ENCODE peak calls at places on chromosomes 13 and 19, in ten cellular contexts. T is activated gamma-delta T cell treated with Interleukin-2 at 50 U/mL for 16 hours, I is heart right ventricle, C is AG08396, Y is non-pigmented ciliary epithelial cell, D is substantia nigra, U is bronchial epithelial cell, P is neural progenitor cell, F is germinal center, Z is hippocampal formation. G is an unnamed sample.

GRCh38 chr13:43388282-43389034 is 365.1 kb downstream of the DNAJC15 start:
- DNase-seq in F (no peak), Z (no peak), I (no peak), U (peak; percentile 90), P (no peak), Y (no peak), T (no peak), C (no peak), D (no peak), G (peak; percentile 21)

GRCh38 chr19:8366961-8367326 is 3.0 kb downstream of the ANGPTL4 start:
- DNase-seq in U (no peak), Y (no peak), I (no peak), D (no peak), P (no peak), F (no peak), Z (peak; percentile 55), C (no peak), T (no peak), G (no peak)

GRCh38 chr19:5472303-5472702 is 17.1 kb downstream of the ZNRF4 start:
- DNase-seq in C (no peak), I (no peak), T (no peak), D (no peak), Z (no peak), Y (no peak), F (no peak), U (peak; percentile 33), P (no peak), G (no peak)

GRCh38 chr19:49436381-49437017 is 4.8 kb downstream of the SLC17A7 start:
- DNase-seq in T (no peak), I (no peak), U (no peak), Y (no peak), F (peak; percentile 82), C (no peak), P (peak; percentile 91), D (no peak), Z (no peak), G (peak; percentile 51)

GRCh38 chr19:873084-874019 is 13.9 kb downstream of the CFD start:
- DNase-seq in F (peak; percentile 88), U (peak; percentile 52), C (peak; percentile 58), I (no peak), P (peak; percentile 62), T (peak; percentile 82), D (no peak), Z (no peak), Y (no peak), G (no peak)

GRCh38 chr13:32851083-32852064 is 164.8 kb upstream of the KL start:
- DNase-seq in I (no peak), T (no peak), P (no peak), F (no peak), C (no peak), D (no peak), Z (no peak), Y (no peak), U (no peak), G (no peak)

GRCh38 chr19:54253331-54254194 is 3.5 kb downstream of the LILRB5 start:
- DNase-seq in Z (no peak), U (no peak), I (no peak), T (no peak), C (no peak), D (no peak), P (no peak), Y (no peak), F (no peak), G (no peak)

GRCh38 chr19:12833747-12834417 is 497 bp downstream of the RTBDN start:
- DNase-seq in C (peak; percentile 70), P (peak; percentile 81), Y (no peak), D (no peak), Z (no peak), U (no peak), I (no peak), T (no peak), F (peak; percentile 57), G (peak; percentile 56)

GRCh38 chr19:10565028-10565566 is 713 bp downstream of the KRI1 start:
- DNase-seq in P (peak; percentile 81), T (peak; percentile 52), U (no peak), D (no peak), Y (no peak), F (peak; percentile 84), Z (no peak), C (peak; percentile 73), I (peak; percentile 33), G (peak; percentile 67)

GRCh38 chr19:39497850-39498261 is 891 bp upstream of the DLL3 start:
- DNase-seq in F (no peak), Y (no peak), Z (peak; percentile 7), P (peak; percentile 89), D (peak; percentile 6), C (no peak), U (no peak), I (no peak), T (no peak), G (peak; percentile 75)

GRCh38 chr19:20423381-20424207 is 142.0 kb downstream of the ZNF737 start:
- DNase-seq in T (peak; percentile 17), P (peak; percentile 37), I (peak; percentile 52), Y (no peak), D (peak; percentile 11), F (peak; percentile 24), Z (peak; percentile 46), C (peak; percentile 27), U (peak; percentile 27), G (peak; percentile 61)

GRCh38 chr13:114101325-114101821 is 31.1 kb downstream of the RASA3 start:
- DNase-seq in Z (no peak), C (peak; percentile 53), I (no peak), U (no peak), D (no peak), T (no peak), P (no peak), Y (no peak), F (no peak), G (no peak)

GRCh38 chr13:33303885-33304284 is 18.3 kb upstream of the STARD13 start:
- DNase-seq in T (no peak), Y (no peak), P (no peak), F (no peak), C (no peak), Z (no peak), D (no peak), I (no peak), U (peak; percentile 21), G (no peak)

GRCh38 chr13:112451512-112452379 is 75.6 kb downstream of the SPACA7 start:
- DNase-seq in D (no peak), I (no peak), T (no peak), Y (no peak), P (no peak), C (no peak), Z (no peak), U (no peak), F (no peak), G (no peak)

GRCh38 chr19:46944918-46945628 is 74.6 kb upstream of the NPAS1 start:
- DNase-seq in I (peak; percentile 86), Z (peak; percentile 72), Y (no peak), P (peak; percentile 90), T (no peak), U (no peak), C (peak; percentile 77), F (no peak), D (peak; percentile 27), G (peak; percentile 78)

GRCh38 chr19:12745166-12745897 is 6.3 kb upstream of the BEST2 start:
- DNase-seq in D (no peak), C (no peak), Z (no peak), Y (no peak), T (no peak), P (no peak), U (no peak), I (no peak), F (no peak), G (no peak)

GRCh38 chr19:51552996-51553725 is 17.9 kb upstream of the ZNF175 start:
- DNase-seq in P (peak; percentile 88), D (no peak), U (peak; percentile 22), T (peak; percentile 16), Y (no peak), Z (no peak), I (peak; percentile 74), F (no peak), C (peak; percentile 68), G (peak; percentile 72)

GRCh38 chr13:98324105-98324504 is 147.0 kb upstream of the RNF113B start:
- DNase-seq in T (no peak), I (no peak), U (no peak), P (no peak), F (no peak), Z (no peak), D (no peak), C (no peak), Y (no peak), G (no peak)

GRCh38 chr13:24742294-24742693 is 21.7 kb upstream of the RNF17 start:
- DNase-seq in Z (no peak), F (no peak), T (no peak), Y (no peak), U (peak; percentile 61), D (no peak), C (no peak), I (no peak), P (peak; percentile 62), G (no peak)

GRCh38 chr19:20107301-20107700 is 29.5 kb downstream of the ZNF90 start:
- DNase-seq in Z (no peak), F (no peak), Y (no peak), P (no peak), I (no peak), C (no peak), D (no peak), T (no peak), U (no peak), G (no peak)

GRCh38 chr13:79384022-79384610 is 21.9 kb downstream of the RBM26 start:
- DNase-seq in U (no peak), Y (no peak), Z (no peak), C (no peak), D (no peak), T (no peak), I (no peak), F (no peak), P (no peak), G (no peak)

G was measured in hepatocyte.